ENCODE peak calls at places on chromosomes 11 and 22, in five cellular contexts. D, H, J, Y and P are unnamed samples.

GRCh38 chr11:45262900-45263299 is 23.2 kb downstream of the SYT13 start:
- DNase-seq in Y (no peak), H (no peak), J (no peak), D (no peak), P (no peak)

GRCh38 chr11:115267228-115267627 is 237.0 kb downstream of the CADM1 start:
- DNase-seq in D (no peak), J (no peak), H (no peak), Y (no peak), P (no peak)

GRCh38 chr11:120219935-120220746 is 9.3 kb downstream of the OAF start:
- DNase-seq in D (no peak), Y (peak; percentile 4), H (no peak), J (no peak), P (no peak)

GRCh38 chr11:120180571-120181445 is 30.0 kb upstream of the OAF start:
- DNase-seq in J (peak; percentile 27), D (no peak), Y (no peak), H (no peak), P (peak; percentile 5)

GRCh38 chr22:36644333-36644757 is 59.2 kb downstream of the CACNG2 start:
- DNase-seq in H (no peak), J (peak; percentile 91), Y (no peak), D (no peak), P (no peak)

GRCh38 chr11:79087238-79087956 is 353.4 kb downstream of the TENM4 start:
- DNase-seq in H (no peak), Y (no peak), J (peak; percentile 81), D (no peak), P (no peak)

GRCh38 chr11:76206327-76207081 is at the start of gene WNT11:
- DNase-seq in D (no peak), J (peak; percentile 12), Y (peak; percentile 67), H (peak; percentile 93), P (peak; percentile 45)

GRCh38 chr11:83162377-83162776 is 5.4 kb downstream of the PCF11 start:
- DNase-seq in H (no peak), Y (no peak), D (no peak), J (no peak), P (no peak)

GRCh38 chr11:76789443-76789719 is 6.2 kb downstream of the TSKU start:
- DNase-seq in D (no peak), H (no peak), J (no peak), Y (no peak), P (no peak)

GRCh38 chr11:92154611-92155010 is 70.0 kb upstream of the FAT3 start:
- DNase-seq in J (no peak), Y (no peak), D (no peak), H (no peak), P (no peak)

GRCh38 chr11:27972432-27973170 is 135.4 kb downstream of the KIF18A start:
- DNase-seq in Y (no peak), D (no peak), H (no peak), J (peak; percentile 42), P (no peak)

DNA sequence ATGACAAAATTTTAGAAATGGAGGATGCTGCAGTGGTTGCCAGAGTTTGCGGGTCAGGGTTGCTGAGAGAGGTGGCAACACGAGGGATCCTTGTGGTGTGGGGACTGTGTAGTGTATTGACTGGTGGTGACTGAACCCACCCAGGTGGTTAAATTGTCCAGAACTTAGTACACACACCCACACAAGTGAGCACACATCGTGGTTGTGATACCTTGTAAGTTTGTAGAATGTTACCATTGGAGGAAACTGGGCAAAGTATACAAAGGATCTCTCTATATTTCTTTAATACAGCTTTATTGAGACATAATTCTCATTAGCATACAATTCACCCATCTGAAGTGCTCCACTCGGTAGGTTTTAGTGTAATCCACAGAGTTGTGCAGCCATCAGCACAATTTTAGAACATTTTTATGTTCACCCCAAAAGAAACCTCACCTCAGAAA is 56.1 kb downstream of the MED15 start:
- DNase-seq in J (no peak), Y (no peak), H (no peak), D (no peak), P (no peak)
- TF ChIP-seq CTCF in J (no peak), Y (no peak), H (no peak), D (no peak), P (no peak)

GRCh38 chr11:3986301-3986700 is 108.3 kb upstream of the RRM1 start:
- DNase-seq in J (no peak), Y (no peak), H (no peak), D (no peak), P (no peak)

GRCh38 chr11:3981084-3981633 is 113.4 kb upstream of the RRM1 start:
- DNase-seq in Y (no peak), J (no peak), D (no peak), H (no peak), P (no peak)

GRCh38 chr11:3983101-3983500 is 111.5 kb upstream of the RRM1 start:
- DNase-seq in J (no peak), Y (no peak), D (no peak), H (no peak), P (no peak)

GRCh38 chr11:3982431-3982830 is 112.2 kb upstream of the RRM1 start:
- DNase-seq in Y (no peak), H (no peak), J (no peak), D (no peak), P (no peak)

GRCh38 chr11:3984896-3985295 is 109.7 kb upstream of the RRM1 start:
- DNase-seq in J (peak; percentile 16), H (no peak), D (no peak), Y (no peak), P (no peak)
- TF ChIP-seq CTCF in J (peak; percentile 22), H (no peak), D (no peak), Y (no peak), P (no peak)

DNA sequence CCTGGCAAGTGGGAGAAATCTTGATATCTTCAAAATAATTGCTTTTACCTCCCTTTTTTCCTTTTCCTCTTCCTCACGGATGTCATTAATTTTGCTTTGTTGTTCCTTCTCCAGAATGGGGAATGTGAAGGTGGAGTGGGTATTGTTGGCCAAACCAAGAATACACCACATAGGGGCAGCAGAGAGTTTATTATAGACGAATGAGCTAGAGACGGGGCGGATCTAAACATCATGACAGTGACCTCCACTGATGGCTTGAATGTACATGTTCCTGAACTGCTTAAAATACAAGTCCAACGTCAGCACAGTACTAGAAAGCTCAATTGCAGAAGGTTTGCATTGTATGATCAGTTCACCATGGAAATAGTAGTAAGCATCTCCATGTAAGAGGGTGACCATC is 122.3 kb upstream of the SNX19 start:
- DNase-seq in H (no peak), D (no peak), J (no peak), Y (no peak), P (no peak)
- TF ChIP-seq CTCF in H (no peak), D (no peak), J (peak; percentile 15), Y (peak; percentile 27), P (no peak)

DNA sequence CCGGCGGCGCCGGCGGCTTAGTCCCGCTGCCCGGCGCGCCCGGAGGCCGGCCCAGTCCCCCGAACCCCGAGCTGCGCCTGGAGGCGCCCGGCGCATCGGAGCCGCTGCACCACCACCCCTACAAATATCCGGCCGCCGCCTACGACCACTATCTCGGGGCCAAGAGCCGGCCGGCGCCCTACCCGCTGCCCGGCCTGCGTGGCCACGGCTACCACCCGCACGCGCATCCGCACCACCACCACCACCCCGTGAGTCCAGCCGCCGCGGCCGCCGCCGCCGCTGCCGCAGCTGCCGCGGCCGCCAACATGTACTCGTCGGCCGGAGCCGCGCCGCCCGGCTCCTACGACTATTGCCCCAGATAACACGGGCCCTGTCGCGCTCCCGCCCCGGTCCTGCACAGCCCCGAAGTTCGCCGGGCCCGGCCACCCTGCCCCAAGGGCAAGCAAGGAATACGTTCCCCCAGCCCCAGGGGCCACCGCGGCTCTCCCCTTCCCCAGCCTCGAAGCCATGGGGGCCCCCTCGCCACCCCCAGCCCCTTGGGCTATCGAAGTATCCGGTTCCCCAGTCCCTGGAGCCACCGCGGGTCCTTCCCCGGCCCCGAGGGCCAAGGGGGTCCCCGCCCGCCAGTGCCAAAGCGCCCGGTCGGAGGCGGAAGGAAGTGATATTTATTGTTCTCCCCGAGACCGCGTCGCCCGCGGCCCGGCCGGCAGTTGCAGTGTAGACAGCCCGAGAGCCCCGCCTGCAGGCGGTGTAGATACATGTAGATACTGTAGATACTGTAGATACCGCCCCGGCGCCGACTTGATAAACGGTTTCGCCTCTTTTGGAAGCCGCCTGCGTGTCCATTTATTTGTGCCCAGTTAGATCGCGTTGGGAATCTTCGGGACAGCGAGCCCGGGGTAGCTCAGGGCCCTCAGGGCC is 6.2 kb downstream of the TBX1 start:
- DNase-seq in J (no peak), D (no peak), Y (peak; percentile 48), H (peak; percentile 91), P (no peak)
- TF ChIP-seq CTCF in J (peak; percentile 20), D (no peak), Y (peak; percentile 29), H (no peak), P (no peak)

GRCh38 chr11:65872555-65873279 is at the start of gene EFEMP2:
- DNase-seq in H (peak; percentile 91), J (peak; percentile 49), D (no peak), Y (peak; percentile 61), P (no peak)

GRCh38 chr11:65870706-65871681 is 1.6 kb downstream of the EFEMP2 start:
- DNase-seq in H (peak; percentile 73), J (no peak), Y (peak; percentile 72), D (no peak), P (no peak)

GRCh38 chr11:65870307-65870658 is 2.3 kb downstream of the EFEMP2 start:
- DNase-seq in D (no peak), J (no peak), H (peak; percentile 58), Y (peak; percentile 12), P (no peak)

GRCh38 chr11:65871811-65872548 is 620 bp downstream of the EFEMP2 start:
- DNase-seq in D (no peak), H (peak; percentile 88), Y (peak; percentile 48), J (peak; percentile 34), P (no peak)

GRCh38 chr11:65873280-65874156 is 918 bp upstream of the EFEMP2 start:
- DNase-seq in J (peak; percentile 91), H (peak; percentile 99), Y (peak; percentile 96), D (peak; percentile 93), P (peak; percentile 99)
- TF ChIP-seq CTCF in J (no peak), H (no peak), Y (no peak), D (no peak), P (no peak)

GRCh38 chr11:124934862-124935547 is 842 bp downstream of the HEPACAM start:
- DNase-seq in J (peak; percentile 76), D (no peak), Y (no peak), H (no peak), P (no peak)
- TF ChIP-seq CTCF in J (peak; percentile 27), D (no peak), Y (no peak), H (no peak), P (no peak)